ENCODE peak calls at places on chromosomes 7 and 10, in eight cellular contexts. X is KBM-7; C is NCI-H1092; Y is right cardiac atrium; H is activated CD4-positive, CD25-positive, alpha-beta regulatory T cell; R is memory B cell; K is amniotic stem cell; E is retina. W is an unnamed sample.

GRCh38 chr7:139623518-139623917 is 100.0 kb downstream of the CLEC2L start:
- DNase-seq in E (no peak), C (no peak), H (no peak), X (no peak), K (no peak), Y (no peak), R (no peak), W (peak)

GRCh38 chr7:96316949-96317348 is 4.9 kb downstream of the SLC25A13 start:
- DNase-seq in H (no peak), X (no peak), K (no peak), E (no peak), C (no peak), R (no peak), Y (no peak), W (no peak)

GRCh38 chr7:72622532-72622931 is 205.5 kb downstream of the TYW1B start:
- DNase-seq in C (no peak), X (no peak), Y (no peak), R (no peak), K (no peak), E (no peak), H (no peak), W (no peak)

GRCh38 chr10:61029411-61029810 is 85.4 kb upstream of the RHOBTB1 start:
- DNase-seq in X (no peak), E (no peak), R (no peak), C (no peak), H (no peak), K (no peak), Y (no peak), W (no peak)

GRCh38 chr7:151336027-151336720 is 5.4 kb upstream of the NUB1 start:
- DNase-seq in Y (no peak), R (no peak), H (no peak), C (no peak), E (no peak), X (no peak), K (no peak), W (peak)

GRCh38 chr7:12490105-12490688 is 80.3 kb upstream of the SCIN start:
- DNase-seq in E (no peak), R (no peak), Y (no peak), C (peak), K (peak), H (no peak), X (peak), W (no peak)

GRCh38 chr10:129418826-129419225 is 48.2 kb upstream of the MGMT start:
- DNase-seq in E (no peak), K (no peak), H (no peak), X (no peak), Y (no peak), C (no peak), R (no peak), W (peak)

GRCh38 chr10:118007773-118008172 is 39.0 kb downstream of the RAB11FIP2 start:
- DNase-seq in C (no peak), H (no peak), X (peak), E (no peak), R (no peak), K (no peak), Y (no peak), W (no peak)

GRCh38 chr10:86523348-86523747 is 1.8 kb upstream of the WAPL start:
- DNase-seq in H (no peak), X (no peak), C (no peak), E (no peak), Y (no peak), K (no peak), R (no peak), W (no peak)

GRCh38 chr7:120931243-120931642 is 19.3 kb upstream of the ING3 start:
- DNase-seq in E (no peak), C (no peak), R (no peak), H (no peak), Y (no peak), X (no peak), K (no peak), W (no peak)

GRCh38 chr10:10865303-10865702 is 152.4 kb upstream of the CELF2 start:
- DNase-seq in Y (no peak), E (no peak), H (no peak), R (no peak), X (no peak), K (no peak), C (no peak), W (no peak)

GRCh38 chr10:78507761-78508160 is 474.1 kb downstream of the RPS24 start:
- DNase-seq in R (no peak), E (peak), Y (no peak), H (no peak), C (no peak), X (no peak), K (no peak), W (no peak)

GRCh38 chr10:60940435-60940834 is 3.5 kb downstream of the RHOBTB1 start:
- DNase-seq in R (no peak), E (no peak), X (no peak), Y (no peak), C (no peak), H (no peak), K (no peak), W (no peak)

GRCh38 chr7:78769551-78770101 is 683.8 kb downstream of the MAGI2 start:
- DNase-seq in X (no peak), R (no peak), E (peak), Y (no peak), C (no peak), H (no peak), K (no peak), W (no peak)

GRCh38 chr10:78335371-78335690 is 301.7 kb downstream of the RPS24 start:
- DNase-seq in R (no peak), H (no peak), X (no peak), Y (no peak), C (no peak), K (no peak), E (no peak), W (peak)

GRCh38 chr7:127886248-127886647 is 145.0 kb downstream of the LRRC4 start:
- DNase-seq in R (no peak), X (no peak), E (no peak), C (no peak), Y (no peak), K (no peak), H (no peak), W (no peak)

GRCh38 chr10:90414926-90415325 is 442.9 kb downstream of the HTR7 start:
- DNase-seq in Y (no peak), E (no peak), H (no peak), C (no peak), K (no peak), R (no peak), X (no peak), W (no peak)

GRCh38 chr10:6737080-6737641 is 157.1 kb upstream of the PRKCQ start:
- DNase-seq in C (no peak), E (no peak), H (no peak), R (no peak), Y (no peak), X (no peak), K (no peak), W (no peak)

GRCh38 chr10:68725016-68725415 is 4.0 kb downstream of the CCAR1 start:
- DNase-seq in H (no peak), X (no peak), C (no peak), Y (no peak), R (no peak), E (no peak), K (no peak), W (peak)

GRCh38 chr7:74449809-74450397 is 3.8 kb upstream of the GTF2IRD1 start:
- DNase-seq in R (peak), E (peak), X (peak), Y (peak), H (peak), K (no peak), C (peak), W (no peak)

GRCh38 chr7:127678947-127679346 is 27.0 kb downstream of the SND1 start:
- DNase-seq in X (no peak), C (no peak), K (peak), E (no peak), Y (no peak), R (no peak), H (no peak), W (no peak)

GRCh38 chr7:39413866-39414668 is 152.1 kb upstream of the YAE1 start:
- DNase-seq in H (no peak), R (peak), Y (peak), X (peak), K (no peak), C (peak), E (peak), W (peak)

GRCh38 chr10:70770001-70770400 is 15.2 kb downstream of the TBATA start:
- DNase-seq in X (no peak), C (no peak), K (no peak), E (no peak), Y (no peak), H (no peak), R (no peak), W (no peak)

GRCh38 chr7:16711730-16712129 is 41.8 kb upstream of the TSPAN13 start:
- DNase-seq in E (no peak), K (no peak), Y (no peak), X (no peak), R (no peak), H (no peak), C (no peak), W (no peak)

GRCh38 chr10:73003822-73004221 is 49.2 kb upstream of the PLA2G12B start:
- DNase-seq in C (no peak), K (no peak), H (no peak), X (no peak), R (no peak), E (no peak), Y (no peak), W (no peak)

GRCh38 chr7:156639426-156640256 is 933 bp upstream of the RNF32 start:
- DNase-seq in E (no peak), C (no peak), R (no peak), H (no peak), K (no peak), Y (peak), X (no peak), W (no peak)

GRCh38 chr7:159084069-159084801 is 60.4 kb downstream of the VIPR2 start:
- DNase-seq in E (no peak), C (no peak), R (no peak), K (no peak), H (no peak), Y (peak), X (no peak), W (no peak)

GRCh38 chr10:75062191-75062849 is 49.1 kb upstream of the SAMD8 start:
- DNase-seq in E (no peak), Y (no peak), K (no peak), R (no peak), X (peak), H (no peak), C (no peak), W (no peak)

GRCh38 chr10:31004611-31005193 is 27.0 kb downstream of the ZNF438 start:
- DNase-seq in E (no peak), X (no peak), K (peak), C (no peak), Y (no peak), R (no peak), H (no peak), W (no peak)

GRCh38 chr10:101174319-101174718 is 43.2 kb downstream of the TLX1 start:
- DNase-seq in C (no peak), R (no peak), H (no peak), E (no peak), K (no peak), Y (no peak), X (no peak), W (no peak)

GRCh38 chr7:117970806-117971205 is 97.6 kb upstream of the CTTNBP2 start:
- DNase-seq in H (no peak), E (no peak), K (no peak), Y (no peak), C (no peak), X (no peak), R (no peak), W (no peak)

GRCh38 chr10:114310346-114310745 is 71.3 kb downstream of the VWA2 start:
- DNase-seq in C (no peak), E (no peak), Y (no peak), R (no peak), H (no peak), X (no peak), K (no peak), W (no peak)

GRCh38 chr7:77284005-77284404 is 84.4 kb upstream of the FGL2 start:
- DNase-seq in K (no peak), E (no peak), H (no peak), Y (no peak), X (no peak), C (no peak), R (no peak), W (no peak)

GRCh38 chr7:106376026-106376799 is 91.4 kb upstream of the NAMPT start:
- DNase-seq in Y (no peak), E (no peak), C (no peak), H (no peak), K (no peak), X (no peak), R (no peak), W (no peak)

GRCh38 chr10:48454302-48455054 is 148.0 kb downstream of the MAPK8 start:
- DNase-seq in C (no peak), H (no peak), X (no peak), K (no peak), E (no peak), R (no peak), Y (peak), W (no peak)

GRCh38 chr7:156073366-156074052 is 261.2 kb upstream of the SHH start:
- DNase-seq in C (peak), Y (no peak), K (no peak), H (no peak), X (no peak), E (no peak), R (no peak), W (no peak)